ENCODE peak calls at places on chromosomes 13 and 19, in six cellular contexts. E is NCI-H1105 treated with DMSO at 0.1 percent for 48 hours, N is ovary, C is AG09309, V is T-cell, M is tibial artery. J is an unnamed sample.
A peak's percentile ranks its signal among the peaks of the same experiment; 100 is the strongest.

GRCh38 chr13:108944760-108945159 is 315.3 kb downstream of the MYO16 start:
- DNase-seq in E (no peak), N (no peak), C (peak; percentile 57), V (no peak), M (no peak), J (no peak)

GRCh38 chr19:31166206-31166605 is 183.0 kb downstream of the TSHZ3 start:
- DNase-seq in E (no peak), N (no peak), C (no peak), V (no peak), M (no peak), J (no peak)

GRCh38 chr13:104809483-104809882 is 1726.0 kb downstream of the EFNB2 start:
- DNase-seq in E (no peak), N (no peak), C (no peak), V (no peak), M (no peak), J (no peak)

GRCh38 chr19:2251577-2252480 is 2.7 kb downstream of the AMH start:
- DNase-seq in E (no peak), N (peak; percentile 20), C (no peak), V (no peak), M (no peak), J (no peak)

GRCh38 chr19:1073956-1074511 is 7.1 kb downstream of the ARHGAP45 start:
- DNase-seq in E (no peak), N (no peak), C (no peak), V (no peak), M (no peak), J (no peak)

GRCh38 chr19:45442927-45443461 is 19.3 kb upstream of the ERCC1 start:
- DNase-seq in E (no peak), N (no peak), C (no peak), V (peak; percentile 37), M (peak; percentile 80), J (peak; percentile 89)

GRCh38 chr13:59607172-59607571 is 556.6 kb downstream of the DIAPH3 start:
- DNase-seq in E (no peak), N (no peak), C (no peak), V (no peak), M (no peak), J (no peak)

GRCh38 chr19:6476155-6476895 is 5.3 kb downstream of the DENND1C start:
- DNase-seq in E (no peak), N (peak; percentile 46), C (no peak), V (peak; percentile 65), M (no peak), J (no peak)

GRCh38 chr13:44917589-44918322 is 71.5 kb downstream of the NUFIP1 start:
- DNase-seq in E (peak; percentile 88), N (peak; percentile 98), C (peak; percentile 87), V (peak; percentile 97), M (peak; percentile 98), J (peak; percentile 97)

GRCh38 chr13:48210178-48210577 is 22.8 kb upstream of the ITM2B start:
- DNase-seq in E (no peak), N (no peak), C (peak; percentile 78), V (no peak), M (no peak), J (no peak)